ENCODE peak calls at places on chromosomes 1 and 21, in seven cellular contexts. I is neural progenitor cell; P is PC-3; Q is astrocyte of the spinal cord; D is naive thymus-derived CD4-positive, alpha-beta T cell; F is T-cell; X is posterior vena cava. B is an unnamed sample.
A peak's percentile ranks its signal among the peaks of the same experiment; 100 is the strongest.

GRCh38 chr1:57470028-57470427 is 46.2 kb upstream of the DAB1 start:
- DNase-seq in I (no peak), P (no peak), Q (peak; percentile 33), D (no peak), F (no peak), X (no peak), B (no peak)

GRCh38 chr1:226738995-226739695 is at the start of gene ITPKB:
- DNase-seq in I (peak; percentile 48), P (peak; percentile 82), Q (peak; percentile 80), D (peak; percentile 89), F (peak; percentile 52), X (peak; percentile 83), B (peak; percentile 85)

GRCh38 chr1:172906778-172907592 is 143.8 kb downstream of the TNFSF18 start:
- DNase-seq in I (no peak), P (peak; percentile 99), Q (peak; percentile 89), D (peak; percentile 40), F (peak; percentile 0), X (no peak), B (peak; percentile 82)

GRCh38 chr1:151945725-151946365 is 36.5 kb upstream of the THEM4 start:
- DNase-seq in I (peak; percentile 16), P (peak; percentile 100), Q (peak; percentile 96), D (peak; percentile 47), F (peak; percentile 55), X (peak; percentile 94), B (peak; percentile 94)

GRCh38 chr1:209607102-209607794 is 23.7 kb downstream of the CAMK1G start:
- DNase-seq in I (no peak), P (peak; percentile 80), Q (no peak), D (no peak), F (no peak), X (no peak), B (peak; percentile 77)

GRCh38 chr1:203461717-203462116 is 13.9 kb upstream of the PRELP start:
- DNase-seq in I (no peak), P (no peak), Q (no peak), D (no peak), F (no peak), X (no peak), B (no peak)

GRCh38 chr1:70978623-70979022 is 69.0 kb downstream of the PTGER3 start:
- DNase-seq in I (no peak), P (no peak), Q (no peak), D (no peak), F (no peak), X (no peak), B (no peak)

GRCh38 chr1:150464422-150464826 is 22.8 kb upstream of the TARS2 start:
- DNase-seq in I (peak; percentile 65), P (peak; percentile 79), Q (peak; percentile 53), D (peak; percentile 66), F (peak; percentile 37), X (no peak), B (peak; percentile 46)

GRCh38 chr1:15885701-15886612 is 38.5 kb downstream of the SPEN start:
- DNase-seq in I (peak; percentile 91), P (peak; percentile 81), Q (peak; percentile 92), D (peak; percentile 12), F (peak; percentile 15), X (peak; percentile 99), B (peak; percentile 95)

GRCh38 chr1:89898695-89899470 is 78.1 kb downstream of the LRRC8D start:
- DNase-seq in I (no peak), P (no peak), Q (no peak), D (no peak), F (no peak), X (no peak), B (no peak)

GRCh38 chr1:244100691-244101453 is 49.8 kb downstream of the ZBTB18 start:
- DNase-seq in I (no peak), P (no peak), Q (peak; percentile 32), D (peak; percentile 6), F (no peak), X (no peak), B (no peak)

GRCh38 chr1:43366601-43367025 is 1.2 kb downstream of the ELOVL1 start:
- DNase-seq in I (peak; percentile 53), P (peak; percentile 51), Q (no peak), D (no peak), F (no peak), X (no peak), B (no peak)

GRCh38 chr1:14765773-14766172 is 167.3 kb downstream of the KAZN start:
- DNase-seq in I (no peak), P (peak; percentile 92), Q (no peak), D (no peak), F (no peak), X (no peak), B (peak; percentile 57)

GRCh38 chr21:34877485-34878128 is 171.5 kb downstream of the RUNX1 start:
- DNase-seq in I (no peak), P (peak; percentile 94), Q (no peak), D (no peak), F (no peak), X (no peak), B (no peak)

GRCh38 chr1:46622341-46622740 is 5.7 kb upstream of the MOB3C start:
- DNase-seq in I (no peak), P (peak; percentile 64), Q (no peak), D (no peak), F (no peak), X (no peak), B (peak; percentile 49)

GRCh38 chr1:9128520-9129371 is at the start of gene GPR157:
- DNase-seq in I (peak; percentile 93), P (peak; percentile 79), Q (peak; percentile 64), D (peak; percentile 65), F (peak; percentile 47), X (peak; percentile 97), B (peak; percentile 57)

GRCh38 chr1:59007820-59008598 is 224.2 kb upstream of the JUN start:
- DNase-seq in I (no peak), P (no peak), Q (peak; percentile 88), D (no peak), F (no peak), X (no peak), B (no peak)

B was measured in HT1080.